ENCODE peak calls at places on chromosome 7, in five cellular contexts. T is esophagus squamous epithelium, K is sigmoid colon, Q is tibial nerve, H is stomach. A is an unnamed sample.

GRCh38 chr7:54743580-54743979 is 15.4 kb downstream of the SEC61G start:
- DNase-seq in T (no peak), K (no peak), Q (no peak), H (no peak), A (no peak)

GRCh38 chr7:13265271-13265670 is 577.8 kb downstream of the ARL4A start:
- DNase-seq in T (no peak), K (no peak), Q (no peak), H (no peak), A (no peak)

GRCh38 chr7:155190608-155191536 is 106.8 kb upstream of the INSIG1 start:
- DNase-seq in T (no peak), K (no peak), Q (peak), H (peak), A (no peak)

GRCh38 chr7:142880886-142881505 is 4.5 kb downstream of the TRPV6 start:
- DNase-seq in T (no peak), K (no peak), Q (no peak), H (peak), A (peak)

GRCh38 chr7:120780938-120781337 is 77.0 kb downstream of the TSPAN12 start:
- DNase-seq in T (no peak), K (no peak), Q (no peak), H (no peak), A (no peak)

GRCh38 chr7:106774768-106775551 is 90.1 kb upstream of the PIK3CG start:
- DNase-seq in T (no peak), K (no peak), Q (no peak), H (no peak), A (no peak)

GRCh38 chr7:130256716-130257115 is 9.9 kb upstream of the CPA2 start:
- DNase-seq in T (no peak), K (no peak), Q (no peak), H (no peak), A (no peak)

GRCh38 chr7:121005996-121006565 is 17.6 kb downstream of the CPED1 start:
- DNase-seq in T (no peak), K (no peak), Q (no peak), H (no peak), A (no peak)

GRCh38 chr7:143456992-143457793 is 13.9 kb downstream of the TAS2R60 start:
- DNase-seq in T (no peak), K (no peak), Q (no peak), H (no peak), A (no peak)

GRCh38 chr7:31076641-31077310 is 24.7 kb downstream of the ADCYAP1R1 start:
- DNase-seq in T (no peak), K (peak), Q (no peak), H (no peak), A (no peak)

GRCh38 chr7:1856966-1857441 is 186.9 kb downstream of the ELFN1 start:
- DNase-seq in T (no peak), K (peak), Q (no peak), H (no peak), A (no peak)

GRCh38 chr7:5045558-5046396 is at the start of gene RBAK:
- DNase-seq in T (peak), K (peak), Q (peak), H (peak), A (no peak)
- TF ChIP-seq POLR2A in T (peak), K (no peak), Q (peak), H (no peak), A (no peak)

GRCh38 chr7:95190515-95190914 is 133.8 kb downstream of the PON1 start:
- DNase-seq in T (no peak), K (no peak), Q (no peak), H (no peak), A (no peak)
- TF ChIP-seq POLR2A in T (no peak), K (no peak), Q (no peak), H (no peak), A (no peak)

GRCh38 chr7:66640802-66641525 is 12.3 kb downstream of the KCTD7 start:
- DNase-seq in T (no peak), K (no peak), Q (no peak), H (no peak), A (no peak)

GRCh38 chr7:66642186-66642585 is 13.5 kb downstream of the KCTD7 start:
- DNase-seq in T (no peak), K (no peak), Q (no peak), H (no peak), A (no peak)

GRCh38 chr7:66641526-66641871 is 12.8 kb downstream of the KCTD7 start:
- DNase-seq in T (no peak), K (no peak), Q (no peak), H (no peak), A (no peak)

GRCh38 chr7:66642932-66643331 is 14.3 kb downstream of the KCTD7 start:
- DNase-seq in T (no peak), K (no peak), Q (no peak), H (no peak), A (no peak)

DNA sequence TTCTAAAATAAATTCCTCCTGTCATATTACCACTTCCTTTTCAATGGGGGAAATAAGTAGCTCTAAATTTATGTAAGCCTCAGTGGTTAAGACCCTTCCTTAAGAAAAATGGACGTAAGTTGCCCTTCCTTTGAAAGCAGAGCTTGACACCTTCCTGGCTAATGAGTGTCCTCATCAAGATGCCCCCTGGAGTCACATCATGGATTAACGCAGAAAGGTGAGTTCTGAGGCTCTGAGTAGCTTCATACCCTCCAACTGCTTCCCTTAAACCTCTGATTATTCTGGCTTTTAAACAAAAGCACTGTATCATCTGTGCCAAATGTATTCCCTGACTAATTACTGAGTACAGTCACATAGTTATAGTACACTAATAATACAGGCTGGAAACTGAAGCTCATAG is 14.7 kb downstream of the KCTD7 start:
- DNase-seq in T (no peak), K (no peak), Q (no peak), H (no peak), A (no peak)
- TF ChIP-seq POLR2A in T (no peak), K (no peak), Q (no peak), H (no peak), A (no peak)

GRCh38 chr7:43752411-43752810 is 6.1 kb upstream of the BLVRA start:
- DNase-seq in T (no peak), K (no peak), Q (no peak), H (no peak), A (peak)

GRCh38 chr7:43747703-43748102 is 10.8 kb upstream of the BLVRA start:
- DNase-seq in T (no peak), K (no peak), Q (no peak), H (no peak), A (no peak)

GRCh38 chr7:43749383-43749940 is 9.0 kb upstream of the BLVRA start:
- DNase-seq in T (no peak), K (no peak), Q (no peak), H (no peak), A (no peak)

GRCh38 chr7:43753401-43753800 is 5.1 kb upstream of the BLVRA start:
- DNase-seq in T (no peak), K (no peak), Q (no peak), H (no peak), A (peak)

GRCh38 chr7:43750016-43750887 is 8.2 kb upstream of the BLVRA start:
- DNase-seq in T (no peak), K (no peak), Q (no peak), H (no peak), A (peak)
- TF ChIP-seq POLR2A in T (no peak), K (no peak), Q (no peak), H (no peak), A (no peak)

DNA sequence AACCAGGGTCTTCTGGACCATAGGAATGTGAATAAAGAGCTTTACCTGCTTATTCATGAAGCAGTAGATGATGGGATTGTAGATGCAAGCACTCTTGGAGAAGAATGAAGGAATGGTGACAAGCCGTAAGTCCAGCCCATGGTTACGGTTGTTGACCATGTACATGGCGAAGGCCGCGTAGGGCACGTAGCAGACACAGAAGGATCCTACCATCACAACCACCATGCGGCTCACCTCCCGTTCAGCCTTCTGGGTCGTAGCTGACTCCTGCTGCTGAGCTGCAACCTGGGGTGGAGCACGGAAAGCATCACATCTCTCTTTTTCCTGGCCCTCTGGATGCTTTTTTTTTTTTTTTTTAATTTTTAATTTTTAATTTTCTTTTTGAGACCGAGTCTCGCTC is 2.0 kb downstream of the OPN1SW start:
- DNase-seq in T (no peak), K (no peak), Q (no peak), H (no peak), A (no peak)
- TF ChIP-seq POLR2A in T (no peak), K (no peak), Q (no peak), H (no peak), A (no peak)

GRCh38 chr7:93117852-93118530 is at the start of gene SAMD9:
- DNase-seq in T (no peak), K (peak), Q (peak), H (peak), A (no peak)
- TF ChIP-seq POLR2A in T (no peak), K (no peak), Q (peak), H (no peak), A (no peak)

GRCh38 chr7:151243045-151243349 is 5.5 kb downstream of the SMARCD3 start:
- DNase-seq in T (no peak), K (no peak), Q (no peak), H (no peak), A (no peak)
- TF ChIP-seq POLR2A in T (no peak), K (no peak), Q (no peak), H (no peak), A (no peak)

GRCh38 chr7:124765401-124766352 is at the start of gene GPR37:
- DNase-seq in T (peak), K (peak), Q (no peak), H (peak), A (no peak)
- TF ChIP-seq POLR2A in T (no peak), K (no peak), Q (no peak), H (no peak), A (no peak)

GRCh38 chr7:87152897-87153641 is 816 bp downstream of the DMTF1 start:
- DNase-seq in T (no peak), K (peak), Q (peak), H (peak), A (no peak)
- TF ChIP-seq POLR2A in T (no peak), K (no peak), Q (no peak), H (no peak), A (no peak)

A was measured in vagina.